ENCODE peak calls at places on chromosomes 6 and 20, in five cellular contexts. T, Y, Q, B and P are unnamed samples.

GRCh38 chr6:134954272-134954990 is 4.5 kb upstream of the ALDH8A1 start:
- DNase-seq in T (no peak), Y (no peak), Q (no peak), B (no peak), P (peak; percentile 23)

GRCh38 chr6:42405025-42405424 is 46.7 kb downstream of the TRERF1 start:
- DNase-seq in T (no peak), Y (peak; percentile 73), Q (no peak), B (no peak), P (no peak)

GRCh38 chr6:31765910-31766794 is 3.7 kb downstream of the SAPCD1 start:
- DNase-seq in T (no peak), Y (no peak), Q (no peak), B (no peak), P (no peak)

GRCh38 chr6:33192105-33192646 is at the start of gene COL11A2:
- DNase-seq in T (no peak), Y (no peak), Q (no peak), B (no peak), P (no peak)

GRCh38 chr6:68654134-68654533 is 19.1 kb downstream of the ADGRB3 start:
- DNase-seq in T (no peak), Y (no peak), Q (no peak), B (no peak), P (no peak)

GRCh38 chr20:47559141-47559540 is 57.5 kb downstream of the NCOA3 start:
- DNase-seq in T (no peak), Y (peak; percentile 46), Q (no peak), B (no peak), P (no peak)

GRCh38 chr20:57678340-57678739 is 31.5 kb downstream of the PMEPA1 start:
- DNase-seq in T (no peak), Y (no peak), Q (no peak), B (no peak), P (no peak)

GRCh38 chr6:46098678-46099077 is 31.1 kb upstream of the ENPP4 start:
- DNase-seq in T (no peak), Y (no peak), Q (peak; percentile 90), B (peak; percentile 15), P (peak; percentile 11)

GRCh38 chr6:42819803-42820508 is 38.1 kb downstream of the BICRAL start:
- DNase-seq in T (no peak), Y (peak; percentile 23), Q (peak; percentile 21), B (no peak), P (no peak)

GRCh38 chr6:3473773-3474172 is 16.9 kb upstream of the SLC22A23 start:
- DNase-seq in T (no peak), Y (no peak), Q (no peak), B (no peak), P (no peak)

GRCh38 chr6:135504734-135505133 is 7.2 kb upstream of the AHI1 start:
- DNase-seq in T (no peak), Y (no peak), Q (no peak), B (no peak), P (no peak)

GRCh38 chr20:50208085-50208491 is 17.5 kb downstream of the CEBPB start:
- DNase-seq in T (no peak), Y (no peak), Q (no peak), B (no peak), P (no peak)

GRCh38 chr6:32046450-32047083 is 8.4 kb downstream of the CYP21A2 start:
- DNase-seq in T (no peak), Y (peak; percentile 23), Q (no peak), B (peak; percentile 41), P (peak; percentile 17)

GRCh38 chr6:47044418-47044817 is 2.3 kb upstream of the ADGRF1 start:
- DNase-seq in T (no peak), Y (no peak), Q (no peak), B (no peak), P (peak; percentile 47)

GRCh38 chr6:166419717-166420116 is 37.0 kb upstream of the MPC1 start:
- DNase-seq in T (no peak), Y (no peak), Q (no peak), B (no peak), P (no peak)

GRCh38 chr6:154928325-154928922 is 66.7 kb upstream of the TIAM2 start:
- DNase-seq in T (no peak), Y (peak; percentile 79), Q (peak; percentile 66), B (peak; percentile 57), P (peak; percentile 91)

GRCh38 chr6:149834513-149835481 is 29.4 kb downstream of the LRP11 start:
- DNase-seq in T (no peak), Y (peak; percentile 81), Q (peak; percentile 73), B (peak; percentile 36), P (peak; percentile 68)

GRCh38 chr20:36569847-36570429 is 3.5 kb upstream of the TGIF2 start:
- DNase-seq in T (no peak), Y (no peak), Q (no peak), B (no peak), P (no peak)

GRCh38 chr20:43576108-43576507 is 14.6 kb upstream of the IFT52 start:
- DNase-seq in T (no peak), Y (no peak), Q (no peak), B (peak; percentile 28), P (no peak)

GRCh38 chr6:105603779-105604592 is 201.1 kb upstream of the PREP start:
- DNase-seq in T (no peak), Y (peak; percentile 95), Q (no peak), B (no peak), P (peak; percentile 37)

GRCh38 chr20:48623906-48624265 is 203.9 kb downstream of the PREX1 start:
- DNase-seq in T (no peak), Y (no peak), Q (no peak), B (no peak), P (no peak)

GRCh38 chr20:49562341-49563014 is 5.5 kb downstream of the PTGIS start:
- DNase-seq in T (no peak), Y (peak; percentile 65), Q (peak; percentile 40), B (peak; percentile 86), P (peak; percentile 41)

GRCh38 chr6:21679761-21680265 is 86.3 kb downstream of the SOX4 start:
- DNase-seq in T (no peak), Y (peak; percentile 72), Q (no peak), B (no peak), P (peak; percentile 41)

GRCh38 chr6:99609839-99610489 is 3.3 kb downstream of the PRDM13 start:
- DNase-seq in T (no peak), Y (no peak), Q (no peak), B (no peak), P (no peak)

GRCh38 chr6:31666337-31666960 is 569 bp downstream of the CSNK2B start:
- DNase-seq in T (no peak), Y (no peak), Q (no peak), B (no peak), P (no peak)

GRCh38 chr20:8854566-8854965 is 214.3 kb upstream of the PLCB4 start:
- DNase-seq in T (no peak), Y (peak; percentile 72), Q (peak; percentile 11), B (peak; percentile 73), P (no peak)

GRCh38 chr20:6008254-6008653 is 45.6 kb downstream of the LRRN4 start:
- DNase-seq in T (no peak), Y (peak; percentile 97), Q (peak; percentile 56), B (no peak), P (peak; percentile 77)
- H3K27ac ChIP-seq in T (no peak overlapping the region), Y (peak overlapping the region; percentile 13), Q (peak overlapping the region; percentile 88), B (peak overlapping the region; percentile 89), P (peak overlapping the region; percentile 76)

GRCh38 chr6:16137451-16137801 is 8.5 kb downstream of the MYLIP start:
- DNase-seq in T (no peak), Y (no peak), Q (no peak), B (no peak), P (no peak)
- H3K27me3 ChIP-seq in T (no peaks in the 10 kb centered on the region), Y (no peaks in the 10 kb centered on the region), Q (no peaks in the 10 kb centered on the region), B (no peaks in the 10 kb centered on the region), P (no peaks in the 10 kb centered on the region)

DNA sequence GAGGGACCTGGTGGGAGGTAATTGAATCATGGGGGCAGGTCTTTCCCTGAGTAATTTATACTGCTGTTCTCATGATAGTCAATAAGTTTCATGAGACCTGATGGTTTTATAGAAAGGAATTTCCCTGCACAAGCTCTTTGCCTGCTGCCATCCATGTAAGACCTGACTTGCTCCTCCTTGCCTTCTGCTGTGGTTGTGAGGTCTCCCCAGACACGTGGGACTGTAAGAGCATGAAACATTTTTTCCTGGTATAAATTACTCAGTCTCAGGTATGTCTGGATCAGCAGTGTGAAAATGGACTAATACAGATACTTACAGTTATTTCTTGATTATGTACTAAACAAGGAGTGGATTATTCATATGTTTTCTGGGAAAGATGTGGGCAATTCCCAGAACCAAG is 1.9 kb upstream of the TRIM38 start:
- DNase-seq in T (no peak), Y (no peak), Q (no peak), B (no peak), P (no peak)
- H3K4me1 ChIP-seq in T (peaks cover 38% of the 10 kb centered on the region), Y (peaks cover 5% of the 10 kb centered on the region), Q (peaks cover 17% of the 10 kb centered on the region), B (peaks cover 30% of the 10 kb centered on the region), P (peaks cover 29% of the 10 kb centered on the region)

DNA sequence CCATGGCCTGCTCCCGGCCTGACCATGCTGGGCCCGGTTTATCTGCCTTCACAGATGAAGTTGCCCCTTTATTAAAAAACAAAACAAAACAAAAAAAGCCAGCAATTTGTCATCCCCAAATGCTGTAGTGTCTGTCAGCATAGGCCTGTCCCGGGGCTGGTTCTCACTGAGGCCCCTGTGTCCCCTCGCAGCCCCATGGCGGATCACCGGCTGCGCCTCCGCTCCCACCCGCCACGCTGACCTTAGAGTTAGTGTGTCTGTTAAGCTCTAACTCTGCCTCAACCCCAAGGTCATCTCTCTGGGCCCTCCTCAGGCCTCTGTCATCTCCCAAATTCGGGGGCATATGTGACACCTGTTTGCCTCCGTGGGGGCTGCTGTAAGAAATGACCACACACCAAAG is 11.1 kb downstream of the SLCO4A1 start:
- DNase-seq in T (no peak), Y (no peak), Q (no peak), B (no peak), P (no peak)
- H3K27ac ChIP-seq in T (peak overlapping the region; percentile 87), Y (peak overlapping the region; percentile 94), Q (peak overlapping the region; percentile 95), B (peak overlapping the region; percentile 96), P (peak overlapping the region; percentile 95)

DNA sequence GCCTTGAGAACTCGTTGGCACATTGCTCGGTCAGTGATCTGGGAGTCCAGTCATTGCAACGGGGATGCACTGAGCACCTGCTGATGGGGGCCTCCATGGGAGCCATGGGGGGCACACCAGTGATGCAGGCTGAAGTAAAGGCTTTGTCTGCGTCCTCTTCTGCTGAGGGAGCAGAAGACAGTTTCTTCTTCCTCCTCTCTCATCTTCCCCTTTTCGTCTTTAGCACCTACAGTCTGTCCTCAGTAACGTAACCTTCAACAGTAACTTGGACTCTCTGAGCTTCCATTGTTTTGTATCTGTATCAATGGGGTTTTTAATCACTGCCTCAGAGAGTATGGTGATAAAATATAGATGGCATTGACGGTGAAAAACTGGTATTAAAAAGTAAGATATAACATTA is 240.0 kb downstream of the TMEM242 start:
- DNase-seq in T (no peak), Y (no peak), Q (no peak), B (no peak), P (no peak)
- H3K27me3 ChIP-seq in T (no peaks in the 10 kb centered on the region), Y (no peaks in the 10 kb centered on the region), Q (no peaks in the 10 kb centered on the region), B (no peaks in the 10 kb centered on the region), P (no peaks in the 10 kb centered on the region)